ENCODE peak calls at places on chromosomes 1 and 21, in eight cellular contexts. D is tibial nerve, K is prostate gland, H is GM23338, P is neural crest cell, J is heart left ventricle, O is HFF-Myc, F is astrocyte of the spinal cord. Z is an unnamed sample.

GRCh38 chr1:154743536-154744036 is 126.5 kb downstream of the KCNN3 start:
- DNase-seq in F (no peak), K (no peak), O (no peak), D (no peak), P (no peak), J (no peak), H (no peak), Z (no peak)

GRCh38 chr1:10691740-10692125 is 104.7 kb downstream of the CASZ1 start:
- DNase-seq in H (no peak), F (no peak), O (no peak), P (no peak), J (no peak), D (no peak), K (no peak), Z (no peak)

GRCh38 chr1:111475706-111476105 is 1.9 kb downstream of the C1orf162 start:
- DNase-seq in H (no peak), F (no peak), D (no peak), J (no peak), P (no peak), O (no peak), K (no peak), Z (no peak)

GRCh38 chr1:170807432-170807831 is 127.9 kb upstream of the MROH9 start:
- DNase-seq in P (no peak), O (no peak), J (no peak), K (no peak), H (no peak), D (no peak), F (peak), Z (no peak)

GRCh38 chr21:26686278-26686677 is 113.2 kb upstream of the CYYR1 start:
- DNase-seq in J (no peak), F (peak), K (no peak), D (no peak), P (no peak), H (peak), O (peak), Z (no peak)

GRCh38 chr1:109828756-109829505 is 65.2 kb upstream of the EPS8L3 start:
- DNase-seq in D (no peak), K (no peak), P (no peak), O (no peak), H (no peak), J (no peak), F (no peak), Z (no peak)

GRCh38 chr1:15249032-15249601 is 2.1 kb downstream of the FHAD1 start:
- DNase-seq in P (no peak), K (no peak), D (no peak), J (no peak), H (no peak), F (no peak), O (no peak), Z (no peak)

GRCh38 chr1:177228721-177229088 is 57.9 kb downstream of the BRINP2 start:
- DNase-seq in F (peak), H (no peak), K (no peak), D (no peak), P (no peak), O (peak), J (no peak), Z (no peak)

GRCh38 chr1:231069333-231069732 is 29.3 kb upstream of the FAM89A start:
- DNase-seq in H (peak), D (no peak), J (no peak), O (no peak), K (no peak), F (no peak), P (no peak), Z (no peak)

GRCh38 chr1:38891753-38892152 is 10.4 kb upstream of the GJA9 start:
- DNase-seq in D (no peak), K (no peak), H (peak), J (no peak), P (no peak), O (no peak), F (no peak), Z (no peak)

GRCh38 chr1:235450433-235450832 is 53.8 kb downstream of the B3GALNT2 start:
- DNase-seq in F (no peak), J (no peak), H (no peak), D (no peak), P (no peak), K (no peak), O (no peak), Z (no peak)

GRCh38 chr21:22421416-22422190 is 1423.4 kb downstream of the NCAM2 start:
- DNase-seq in K (no peak), D (no peak), P (no peak), J (no peak), O (no peak), F (no peak), H (no peak), Z (no peak)

GRCh38 chr1:55164906-55165305 is 50.3 kb downstream of the USP24 start:
- DNase-seq in F (no peak), D (no peak), P (no peak), K (no peak), J (no peak), H (no peak), O (no peak), Z (no peak)

GRCh38 chr1:203166192-203166940 is 9.3 kb downstream of the MYBPH start:
- DNase-seq in P (no peak), O (no peak), J (no peak), F (no peak), K (peak), H (no peak), D (no peak), Z (no peak)

GRCh38 chr1:77534456-77534855 is 148.0 kb downstream of the ZZZ3 start:
- DNase-seq in D (no peak), H (no peak), F (peak), O (no peak), J (no peak), K (no peak), P (no peak), Z (no peak)

GRCh38 chr1:51768971-51769601 is 109.4 kb downstream of the NRDC start:
- DNase-seq in F (peak), O (peak), D (no peak), H (peak), K (peak), P (no peak), J (no peak), Z (no peak)

GRCh38 chr1:66452982-66453381 is 81.0 kb upstream of the SGIP1 start:
- DNase-seq in O (no peak), H (no peak), J (no peak), P (no peak), K (no peak), F (no peak), D (no peak), Z (no peak)

GRCh38 chr1:164577291-164577690 is 18.3 kb downstream of the PBX1 start:
- DNase-seq in K (no peak), P (no peak), O (no peak), J (no peak), F (no peak), H (peak), D (no peak), Z (no peak)

GRCh38 chr1:92488832-92489231 is 2.1 kb upstream of the GFI1 start:
- DNase-seq in H (no peak), K (no peak), F (no peak), O (no peak), P (no peak), J (no peak), D (no peak), Z (no peak)

GRCh38 chr1:177229781-177230180 is 59.0 kb downstream of the BRINP2 start:
- DNase-seq in K (no peak), J (no peak), P (no peak), D (no peak), H (peak), F (no peak), O (no peak), Z (no peak)

GRCh38 chr1:94329986-94330385 is 88.2 kb upstream of the ABCD3 start:
- DNase-seq in J (no peak), K (no peak), F (peak), P (no peak), H (peak), D (no peak), O (no peak), Z (no peak)
- TF ChIP-seq CTCF in J (peak), K (peak), F (peak), P (peak), H (peak), D (peak), O (peak), Z (peak)

DNA sequence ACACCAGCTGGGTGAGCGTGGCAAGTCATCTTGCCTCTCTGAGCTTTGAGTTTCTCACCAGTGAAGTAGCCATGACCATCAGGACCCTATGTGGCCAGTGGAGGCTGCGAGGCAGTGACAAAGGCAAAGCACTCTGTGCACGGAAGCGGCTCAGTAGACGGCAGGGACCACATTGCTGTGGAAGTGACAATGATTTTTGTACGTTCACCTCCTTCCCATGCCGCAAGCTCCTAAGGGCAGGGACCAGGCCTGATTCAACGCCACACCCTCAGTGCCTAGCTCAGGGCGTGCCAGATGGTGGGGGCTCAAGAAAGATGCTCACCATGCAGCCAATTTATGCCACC is 210.5 kb downstream of the MATN1 start:
- DNase-seq in K (no peak), P (no peak), F (no peak), J (no peak), H (no peak), D (no peak), O (no peak), Z (no peak)
- TF ChIP-seq CTCF in K (no peak), P (no peak), F (no peak), J (no peak), H (no peak), D (no peak), O (no peak), Z (no peak)

DNA sequence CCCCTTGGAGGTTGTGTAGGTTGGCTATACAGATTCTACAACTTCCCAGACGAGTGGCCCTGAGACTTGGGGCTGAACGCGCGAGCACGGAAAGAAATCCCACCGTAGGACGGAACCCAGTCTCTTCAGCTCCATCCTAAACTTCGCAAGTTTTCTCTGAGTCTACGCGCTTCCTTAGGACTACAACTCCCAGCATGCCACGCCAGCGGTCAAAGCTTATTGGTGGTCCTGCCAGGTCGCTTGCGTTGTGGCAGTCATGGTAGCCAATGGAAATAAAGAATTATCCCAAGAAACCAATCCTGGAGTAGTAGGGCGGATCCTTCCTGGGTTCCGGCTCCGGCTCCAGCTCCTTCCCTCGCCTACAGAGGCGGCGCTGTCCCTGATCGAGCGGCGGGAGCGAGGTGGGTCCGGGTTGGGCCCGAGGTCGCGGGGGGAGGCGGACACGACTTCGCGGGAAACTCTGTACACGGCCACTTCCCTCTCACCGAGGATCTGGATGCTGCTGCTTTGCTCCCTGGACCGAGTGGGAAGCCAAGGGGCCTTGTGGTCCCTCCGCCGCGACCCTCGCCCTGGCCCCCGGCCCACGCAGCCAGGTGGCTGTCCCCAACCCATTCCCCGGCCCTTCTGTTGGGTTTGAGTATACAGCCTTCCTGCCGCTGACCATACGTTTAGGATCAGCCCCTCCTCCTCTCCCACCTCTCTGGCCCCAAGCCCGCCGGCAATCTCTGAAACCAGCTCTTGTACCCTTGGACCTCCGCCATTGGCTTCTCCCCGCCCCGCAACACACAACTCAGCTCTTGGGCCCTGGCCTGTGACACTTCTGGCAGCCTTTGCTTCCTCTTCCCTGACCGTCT is at the start of gene ZNF691:
- DNase-seq in O (peak), J (peak), H (peak), P (peak), K (peak), F (peak), D (peak), Z (peak)
- TF ChIP-seq CTCF in O (peak), J (peak), H (peak), P (peak), K (peak), F (peak), D (peak), Z (peak)

DNA sequence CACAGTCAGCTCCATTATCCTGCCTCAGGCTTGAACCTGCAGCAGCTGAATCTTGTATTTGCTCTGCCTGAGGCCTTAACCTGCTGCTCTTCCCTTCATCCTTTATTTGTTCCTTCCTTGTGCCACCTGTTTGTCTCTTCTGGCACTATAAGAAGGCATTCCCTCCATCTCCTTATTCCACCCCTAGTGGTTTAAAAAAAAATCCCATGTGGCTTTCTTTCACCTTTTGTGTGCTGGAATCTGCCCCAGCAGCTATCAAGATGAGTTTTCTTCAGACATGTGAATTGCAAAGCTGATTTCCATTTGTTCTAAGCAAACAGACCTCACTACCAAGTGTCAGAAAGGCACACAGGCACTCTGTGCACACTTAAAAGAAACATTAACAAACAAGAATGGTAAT is 294.6 kb downstream of the TTLL7 start:
- DNase-seq in J (no peak), P (no peak), D (no peak), H (peak), F (no peak), O (no peak), K (no peak), Z (no peak)
- TF ChIP-seq CTCF in J (no peak), P (peak), D (no peak), H (no peak), F (no peak), O (no peak), K (no peak), Z (no peak)

GRCh38 chr1:19398309-19398760 is 86.2 kb downstream of the SLC66A1 start:
- DNase-seq in J (no peak), D (no peak), F (peak), K (no peak), H (no peak), O (peak), P (no peak), Z (peak)
- TF ChIP-seq CTCF in J (no peak), D (no peak), F (peak), K (peak), H (no peak), O (peak), P (no peak), Z (peak)

GRCh38 chr1:13748610-13749505 is 48.9 kb downstream of the PRDM2 start:
- DNase-seq in H (peak), P (peak), O (peak), F (peak), J (peak), D (peak), K (peak), Z (peak)
- TF ChIP-seq CTCF in H (no peak), P (peak), O (no peak), F (no peak), J (peak), D (peak), K (peak), Z (peak)

GRCh38 chr1:17755120-17755519 is at the start of gene ACTL8:
- DNase-seq in J (peak), K (no peak), P (no peak), D (no peak), H (no peak), F (no peak), O (no peak), Z (no peak)
- TF ChIP-seq CTCF in J (no peak), K (no peak), P (peak), D (no peak), H (peak), F (peak), O (peak), Z (no peak)

GRCh38 chr1:48873944-48874343 is 97.3 kb upstream of the BEND5 start:
- DNase-seq in K (no peak), O (no peak), F (no peak), J (no peak), P (no peak), D (no peak), H (peak), Z (no peak)

GRCh38 chr1:48869116-48869893 is 92.6 kb upstream of the BEND5 start:
- DNase-seq in D (no peak), F (no peak), P (no peak), K (peak), O (no peak), J (no peak), H (peak), Z (no peak)

GRCh38 chr1:48864913-48865312 is 88.2 kb upstream of the BEND5 start:
- DNase-seq in H (peak), J (no peak), F (no peak), P (no peak), K (no peak), D (no peak), O (no peak), Z (no peak)

GRCh38 chr1:48875736-48876135 is 99.0 kb upstream of the BEND5 start:
- DNase-seq in O (no peak), D (no peak), J (no peak), P (no peak), F (no peak), K (no peak), H (no peak), Z (no peak)

DNA sequence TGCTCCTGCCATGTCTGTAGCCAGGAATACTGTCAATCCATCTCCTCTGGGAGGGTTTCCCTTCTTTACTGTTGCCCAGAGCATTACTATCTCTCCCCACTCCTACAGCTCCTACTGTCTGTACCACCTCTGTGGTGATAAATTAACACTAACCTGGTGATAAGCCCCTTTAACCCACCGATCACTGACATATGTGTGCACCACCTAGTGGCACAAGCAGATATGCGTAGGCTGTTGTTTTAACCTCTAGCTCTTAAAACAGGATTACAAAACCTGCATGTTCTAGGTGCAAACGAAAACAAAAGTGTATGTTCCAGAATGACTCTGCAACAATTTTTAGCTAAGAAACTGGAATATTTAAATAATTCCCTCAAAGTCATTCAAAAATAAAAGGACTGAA is 93.9 kb upstream of the BEND5 start:
- DNase-seq in O (no peak), H (peak), K (no peak), P (peak), J (no peak), D (no peak), F (no peak), Z (no peak)
- TF ChIP-seq CTCF in O (peak), H (peak), K (peak), P (peak), J (peak), D (no peak), F (peak), Z (peak)

DNA sequence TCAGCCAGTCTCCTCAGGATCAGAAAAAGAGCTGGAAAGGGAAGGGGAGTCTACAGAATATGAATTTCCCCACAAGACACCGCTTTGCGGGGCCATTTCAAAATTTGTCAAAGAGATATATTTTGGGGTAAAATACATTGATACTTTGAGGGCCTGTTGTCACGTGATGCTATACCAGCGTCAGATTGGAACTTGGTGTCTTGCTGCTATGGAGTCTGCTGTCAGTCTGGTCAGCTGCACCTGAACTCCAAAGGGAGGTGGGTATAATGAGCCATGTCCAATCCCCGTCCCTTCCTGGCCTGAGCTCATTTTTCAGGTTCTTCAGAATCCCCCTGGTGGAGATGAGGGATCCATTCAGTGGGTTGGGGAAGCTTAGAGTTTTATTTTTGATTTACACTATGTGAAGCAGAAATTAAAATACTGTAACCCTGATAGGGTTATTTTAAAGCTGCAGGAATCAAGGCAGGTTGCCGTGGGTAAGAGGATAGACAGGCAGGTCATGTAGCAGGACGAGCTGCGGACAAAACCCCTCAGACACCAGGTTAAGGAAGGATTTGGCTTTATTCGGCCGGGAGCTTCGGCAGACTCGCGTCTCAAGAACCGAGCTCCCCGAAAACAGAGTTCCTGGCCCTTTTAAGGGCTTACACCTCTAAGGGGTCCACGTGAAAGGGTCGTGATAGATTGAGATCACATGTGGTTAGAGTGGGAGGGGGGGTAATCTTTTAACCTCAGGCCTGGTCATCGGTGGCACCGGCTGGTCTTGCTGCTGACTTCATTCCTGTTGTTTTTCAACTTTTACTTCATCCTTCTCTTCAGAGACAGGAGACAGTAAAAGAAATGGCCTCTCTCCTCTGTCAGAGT is 2.2 kb upstream of the POFUT2 start:
- DNase-seq in K (no peak), H (peak), D (peak), O (no peak), J (no peak), F (no peak), P (no peak), Z (no peak)
- TF ChIP-seq CTCF in K (no peak), H (peak), D (no peak), O (peak), J (peak), F (peak), P (peak), Z (peak)

Z was measured in BJ.